ENCODE peak calls at places on chromosomes 4 and X, in four cellular contexts. Y, O, A and J are unnamed samples.

GRCh38 chr4:88006956-88007303 is 505 bp upstream of the PKD2 start:
- DNase-seq in O (no peak), Y (no peak), A (no peak), J (no peak)

GRCh38 chrX:139091878-139092277 is 380.4 kb upstream of the FGF13 start:
- DNase-seq in Y (no peak), A (no peak), O (no peak), J (no peak)

GRCh38 chrX:102863735-102864134 is 73.3 kb upstream of the RAB40AL start:
- DNase-seq in A (peak; percentile 51), O (peak; percentile 67), Y (peak; percentile 79), J (peak; percentile 84)

GRCh38 chr4:171928336-171928735 is 115.1 kb downstream of the GALNTL6 start:
- DNase-seq in A (no peak), Y (no peak), O (no peak), J (no peak)

GRCh38 chr4:77959566-77960338 is 97.1 kb downstream of the MRPL1 start:
- DNase-seq in A (peak; percentile 63), O (peak; percentile 67), Y (no peak), J (peak; percentile 76)

GRCh38 chrX:115719171-115719570 is 158.2 kb downstream of the PLS3 start:
- DNase-seq in Y (no peak), O (no peak), A (no peak), J (no peak)

GRCh38 chr4:123235431-123235830 is 161.2 kb upstream of the SPRY1 start:
- DNase-seq in A (no peak), O (peak; percentile 82), Y (no peak), J (peak; percentile 45)

GRCh38 chr4:59712474-59712873 is 1487.7 kb upstream of the ADGRL3 start:
- DNase-seq in A (no peak), O (no peak), Y (no peak), J (no peak)

GRCh38 chrX:10821293-10821692 is 200.9 kb upstream of the MID1 start:
- DNase-seq in O (no peak), Y (no peak), A (no peak), J (no peak)

GRCh38 chr4:126004936-126005335 is 690.2 kb downstream of the FAT4 start:
- DNase-seq in Y (no peak), O (peak; percentile 23), A (no peak), J (peak; percentile 41)

GRCh38 chr4:186554485-186554884 is 882 bp downstream of the MTNR1A start:
- DNase-seq in O (peak; percentile 17), A (peak; percentile 14), Y (no peak), J (peak; percentile 36)

GRCh38 chrX:57453901-57454300 is 137.9 kb upstream of the ZXDB start:
- DNase-seq in O (peak; percentile 24), A (peak; percentile 28), Y (no peak), J (peak; percentile 48)

GRCh38 chr4:171812377-171813194 is 618 bp upstream of the GALNTL6 start:
- DNase-seq in O (no peak), A (no peak), Y (no peak), J (no peak)

GRCh38 chr4:125551967-125552366 is 237.2 kb downstream of the FAT4 start:
- DNase-seq in O (no peak), A (no peak), Y (no peak), J (no peak)

GRCh38 chr4:75154994-75155393 is 222.1 kb downstream of the PARM1 start:
- DNase-seq in O (no peak), Y (no peak), A (no peak), J (no peak)

GRCh38 chr4:87060957-87061356 is 126.1 kb downstream of the AFF1 start:
- DNase-seq in A (no peak), O (peak; percentile 64), Y (no peak), J (peak; percentile 71)

GRCh38 chrX:136879001-136879667 is 1.4 kb downstream of the RBMX start:
- DNase-seq in A (no peak), Y (no peak), O (no peak), J (peak; percentile 30)

GRCh38 chrX:71618303-71618721 is at the start of gene CXCR3:
- DNase-seq in Y (peak; percentile 58), O (no peak), A (no peak), J (no peak)

GRCh38 chr4:161577604-161578301 is 586.0 kb downstream of the FSTL5 start:
- DNase-seq in O (peak; percentile 87), Y (no peak), A (no peak), J (peak; percentile 60)

GRCh38 chr4:142572076-142572475 is 274.0 kb downstream of the INPP4B start:
- DNase-seq in Y (no peak), A (no peak), O (no peak), J (no peak)

GRCh38 chrX:65750674-65751469 is 83.4 kb downstream of the MSN start:
- DNase-seq in O (peak; percentile 12), A (no peak), Y (peak; percentile 18), J (no peak)

GRCh38 chrX:48927736-48928382 is 9.0 kb upstream of the PIM2 start:
- DNase-seq in Y (no peak), O (no peak), A (no peak), J (no peak)

GRCh38 chrX:10296581-10296980 is 139.8 kb downstream of the CLCN4 start:
- DNase-seq in Y (no peak), A (no peak), O (peak; percentile 77), J (peak; percentile 48)

GRCh38 chr4:24763631-24764302 is 31.6 kb upstream of the SOD3 start:
- DNase-seq in O (peak; percentile 78), A (no peak), Y (no peak), J (no peak)

GRCh38 chrX:102765217-102765616 is 44.7 kb downstream of the GPRASP3 start:
- DNase-seq in O (peak; percentile 77), Y (no peak), A (no peak), J (peak; percentile 86)

GRCh38 chrX:107738768-107739167 is 36.8 kb downstream of the TSC22D3 start:
- DNase-seq in O (no peak), Y (no peak), A (no peak), J (no peak)

GRCh38 chr4:121256887-121257426 is 92.8 kb upstream of the TNIP3 start:
- DNase-seq in Y (no peak), O (no peak), A (no peak), J (no peak)

GRCh38 chr4:72111863-72112262 is 80.1 kb downstream of the NPFFR2 start:
- DNase-seq in Y (no peak), A (no peak), O (no peak), J (no peak)

GRCh38 chrX:100264200-100264599 is 145.9 kb downstream of the PCDH19 start:
- DNase-seq in Y (no peak), A (no peak), O (no peak), J (no peak)

GRCh38 chr4:65893957-65894755 is 223.9 kb upstream of the EPHA5 start:
- DNase-seq in Y (no peak), A (no peak), O (no peak), J (peak; percentile 31)

GRCh38 chrX:17007134-17007768 is 60.8 kb downstream of the REPS2 start:
- DNase-seq in A (peak; percentile 4), Y (no peak), O (peak; percentile 34), J (no peak)

GRCh38 chr4:62209757-62210156 is 1009.6 kb downstream of the ADGRL3 start:
- DNase-seq in O (no peak), Y (no peak), A (no peak), J (no peak)

GRCh38 chr4:139790291-139790690 is 124.7 kb downstream of the MGST2 start:
- DNase-seq in O (no peak), A (no peak), Y (no peak), J (no peak)

DNA sequence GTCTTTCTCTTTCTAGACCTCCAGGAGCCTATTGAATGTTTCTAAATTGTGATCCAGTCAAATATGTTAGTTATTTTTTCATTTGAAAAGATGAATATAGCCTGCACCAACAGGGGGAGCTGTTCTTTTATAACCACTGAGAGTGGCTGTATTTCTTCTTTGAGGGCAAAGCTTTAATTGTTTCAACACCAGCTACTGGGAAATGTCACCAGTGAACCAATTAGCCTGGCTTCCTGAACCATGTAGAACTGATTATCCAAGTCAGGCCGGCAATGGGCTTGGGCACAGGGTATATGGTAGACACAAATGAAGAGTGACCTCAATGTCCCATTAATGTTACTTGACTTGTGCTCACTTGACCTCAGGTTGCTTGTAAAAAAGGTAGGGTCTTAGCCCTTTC is 4.8 kb upstream of the DAPP1 start:
- DNase-seq in A (peak; percentile 15), Y (peak; percentile 42), O (peak; percentile 18), J (peak; percentile 63)
- TF ChIP-seq CTCF in A (peak; percentile 47), Y (peak; percentile 61), O (peak; percentile 50), J (peak; percentile 51)

DNA sequence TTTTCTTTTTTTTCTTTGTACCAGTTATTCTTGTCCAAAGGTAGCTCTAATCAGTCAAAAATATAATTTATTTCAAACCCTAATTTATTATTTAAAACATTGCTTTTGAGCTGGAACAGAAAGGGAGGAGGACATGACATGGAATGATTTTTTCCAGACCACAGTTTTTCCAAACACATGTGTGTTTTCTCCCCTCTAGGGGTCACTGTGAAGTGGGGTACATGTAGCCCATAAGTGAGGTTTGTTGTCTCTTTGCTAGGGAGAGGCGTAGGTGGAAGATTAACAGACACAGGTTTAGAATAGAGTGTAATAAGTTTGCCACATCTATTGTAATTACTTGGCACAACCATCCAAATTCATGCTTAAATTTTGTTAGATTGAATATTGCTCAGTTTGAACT is 83.0 kb downstream of the TNIP2 start:
- DNase-seq in O (no peak), Y (no peak), A (peak; percentile 8), J (no peak)
- TF ChIP-seq CTCF in O (peak; percentile 20), Y (peak; percentile 3), A (peak; percentile 50), J (peak; percentile 45)

GRCh38 chr4:45453258-45453841 is 670.5 kb downstream of the GABRG1 start:
- DNase-seq in A (peak; percentile 18), O (peak; percentile 1), Y (no peak), J (peak; percentile 10)
- TF ChIP-seq CTCF in A (peak; percentile 61), O (peak; percentile 41), Y (no peak), J (peak; percentile 8)

GRCh38 chr4:1869530-1870327 is 1.5 kb upstream of the NSD2 start:
- DNase-seq in A (no peak), Y (no peak), O (no peak), J (no peak)

GRCh38 chr4:1868912-1869311 is 2.3 kb upstream of the NSD2 start:
- DNase-seq in Y (no peak), O (no peak), A (no peak), J (no peak)

GRCh38 chr4:1870328-1870577 is 940 bp upstream of the NSD2 start:
- DNase-seq in A (peak; percentile 80), O (peak; percentile 75), Y (peak; percentile 88), J (peak; percentile 83)

GRCh38 chr4:1871471-1872021 is 353 bp downstream of the NSD2 start:
- DNase-seq in A (no peak), Y (no peak), O (peak; percentile 18), J (no peak)

GRCh38 chr4:1870578-1871443 is at the start of gene NSD2:
- DNase-seq in O (peak; percentile 87), A (peak; percentile 67), Y (peak; percentile 88), J (peak; percentile 82)
- TF ChIP-seq CTCF in O (no peak), A (no peak), Y (no peak), J (no peak)

DNA sequence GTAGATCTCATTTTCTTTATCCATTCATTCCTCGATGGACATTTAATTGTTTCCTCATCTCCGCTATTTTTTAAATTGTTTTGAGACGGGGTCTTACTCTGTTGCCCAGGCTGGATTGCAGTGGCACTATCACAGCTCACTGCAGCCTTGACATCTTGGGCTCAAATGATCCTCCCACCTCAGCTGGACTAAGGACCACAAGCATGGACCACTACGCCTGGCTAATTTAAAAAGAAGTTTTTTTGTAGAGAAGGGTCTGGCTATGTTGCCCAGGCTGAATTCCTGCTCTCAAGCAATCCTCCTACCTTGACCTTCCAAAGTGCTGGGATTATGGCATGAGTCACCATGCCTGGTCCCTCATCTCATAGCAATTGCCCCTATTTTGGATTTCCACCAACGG is 7.0 kb upstream of the TRIML1 start:
- DNase-seq in O (no peak), A (no peak), Y (no peak), J (no peak)
- TF ChIP-seq CTCF in O (no peak), A (no peak), Y (no peak), J (no peak)